ENCODE peak calls at places on chromosome 2, in eight cellular contexts. One of them, this sample, is unnamed.

GRCh38 chr2:207257291-207258190 is 91.8 kb upstream of the KLF7 start:
- DNase-seq in GM06990: no peak
- DNase-seq in NCI-H1092: no peak
- DNase-seq in cardiac muscle cell: no peak
- DNase-seq in stimulated activated CD4-positive, alpha-beta T cell treated with anti-CD3 and anti-CD28 coated beads, Interleukin-15, amount 100 ng/mL, for 24 hours: no peak
- DNase-seq in NCI-H2171 treated with DMSO at 0.1 percent for 48 hours: no peak
- DNase-seq in glomerular endothelial cell: no peak
- DNase-seq in T-helper 2 cell: no peak
- DNase-seq in this sample: no peak

GRCh38 chr2:207767461-207768167 is 2.1 kb downstream of the FZD5 start:
- DNase-seq in GM06990: peak
- DNase-seq in NCI-H1092: peak
- DNase-seq in cardiac muscle cell: peak
- DNase-seq in stimulated activated CD4-positive, alpha-beta T cell treated with anti-CD3 and anti-CD28 coated beads, Interleukin-15, amount 100 ng/mL, for 24 hours: peak
- DNase-seq in NCI-H2171 treated with DMSO at 0.1 percent for 48 hours: no peak
- DNase-seq in glomerular endothelial cell: no peak
- DNase-seq in T-helper 2 cell: no peak
- DNase-seq in this sample: no peak

GRCh38 chr2:110657721-110658305 is 20.1 kb downstream of the BUB1 start:
- DNase-seq in GM06990: no peak
- DNase-seq in NCI-H1092: no peak
- DNase-seq in cardiac muscle cell: no peak
- DNase-seq in stimulated activated CD4-positive, alpha-beta T cell treated with anti-CD3 and anti-CD28 coated beads, Interleukin-15, amount 100 ng/mL, for 24 hours: no peak
- DNase-seq in NCI-H2171 treated with DMSO at 0.1 percent for 48 hours: no peak
- DNase-seq in glomerular endothelial cell: no peak
- DNase-seq in T-helper 2 cell: no peak
- DNase-seq in this sample: no peak

GRCh38 chr2:55907686-55908085 is 15.9 kb downstream of the EFEMP1 start:
- DNase-seq in GM06990: no peak
- DNase-seq in NCI-H1092: no peak
- DNase-seq in cardiac muscle cell: no peak
- DNase-seq in stimulated activated CD4-positive, alpha-beta T cell treated with anti-CD3 and anti-CD28 coated beads, Interleukin-15, amount 100 ng/mL, for 24 hours: no peak
- DNase-seq in NCI-H2171 treated with DMSO at 0.1 percent for 48 hours: no peak
- DNase-seq in glomerular endothelial cell: no peak
- DNase-seq in T-helper 2 cell: no peak
- DNase-seq in this sample: no peak

GRCh38 chr2:160006466-160006865 is 55.9 kb downstream of the PLA2R1 start:
- DNase-seq in GM06990: no peak
- DNase-seq in NCI-H1092: no peak
- DNase-seq in cardiac muscle cell: peak
- DNase-seq in stimulated activated CD4-positive, alpha-beta T cell treated with anti-CD3 and anti-CD28 coated beads, Interleukin-15, amount 100 ng/mL, for 24 hours: no peak
- DNase-seq in NCI-H2171 treated with DMSO at 0.1 percent for 48 hours: no peak
- DNase-seq in glomerular endothelial cell: no peak
- DNase-seq in T-helper 2 cell: no peak
- DNase-seq in this sample: no peak

GRCh38 chr2:211157856-211158463 is 601.6 kb downstream of the CPS1 start:
- DNase-seq in GM06990: peak
- DNase-seq in NCI-H1092: peak
- DNase-seq in cardiac muscle cell: peak
- DNase-seq in stimulated activated CD4-positive, alpha-beta T cell treated with anti-CD3 and anti-CD28 coated beads, Interleukin-15, amount 100 ng/mL, for 24 hours: peak
- DNase-seq in NCI-H2171 treated with DMSO at 0.1 percent for 48 hours: peak
- DNase-seq in glomerular endothelial cell: peak
- DNase-seq in T-helper 2 cell: peak
- DNase-seq in this sample: peak

GRCh38 chr2:58042486-58042970 is 4.1 kb upstream of the VRK2 start:
- DNase-seq in GM06990: no peak
- DNase-seq in NCI-H1092: peak
- DNase-seq in cardiac muscle cell: peak
- DNase-seq in stimulated activated CD4-positive, alpha-beta T cell treated with anti-CD3 and anti-CD28 coated beads, Interleukin-15, amount 100 ng/mL, for 24 hours: peak
- DNase-seq in NCI-H2171 treated with DMSO at 0.1 percent for 48 hours: peak
- DNase-seq in glomerular endothelial cell: peak
- DNase-seq in T-helper 2 cell: no peak
- DNase-seq in this sample: peak

GRCh38 chr2:77108915-77109314 is 413.3 kb downstream of the LRRTM4 start:
- DNase-seq in GM06990: no peak
- DNase-seq in NCI-H1092: no peak
- DNase-seq in cardiac muscle cell: no peak
- DNase-seq in stimulated activated CD4-positive, alpha-beta T cell treated with anti-CD3 and anti-CD28 coated beads, Interleukin-15, amount 100 ng/mL, for 24 hours: no peak
- DNase-seq in NCI-H2171 treated with DMSO at 0.1 percent for 48 hours: no peak
- DNase-seq in glomerular endothelial cell: no peak
- DNase-seq in T-helper 2 cell: no peak
- DNase-seq in this sample: no peak

GRCh38 chr2:35114765-35115164 is 1240.8 kb upstream of the CRIM1 start:
- DNase-seq in GM06990: no peak
- DNase-seq in NCI-H1092: no peak
- DNase-seq in cardiac muscle cell: peak
- DNase-seq in stimulated activated CD4-positive, alpha-beta T cell treated with anti-CD3 and anti-CD28 coated beads, Interleukin-15, amount 100 ng/mL, for 24 hours: no peak
- DNase-seq in NCI-H2171 treated with DMSO at 0.1 percent for 48 hours: no peak
- DNase-seq in glomerular endothelial cell: no peak
- DNase-seq in T-helper 2 cell: no peak
- DNase-seq in this sample: no peak

This sample was measured in RPMI7951.